ENCODE peak calls at places on chromosomes 13 and 19, in ten cellular contexts. K is sigmoid colon; W is ascending aorta; H is kidney tubule cell; F is WTC11; J is CD8-positive, alpha-beta T cell; R is upper lobe of right lung; E is HT-29; I is activated T-helper 1 cell treated with anti-CD3 and anti-CD28 coated beads, Interleukin-2, amount 50 U/mL, for 16 hours; B is aorta. Y is an unnamed sample.

GRCh38 chr19:10691178-10691881 is 9.9 kb upstream of the QTRT1 start:
- DNase-seq in K (no peak), W (no peak), H (no peak), F (no peak), J (no peak), R (no peak), E (no peak), I (no peak), B (no peak), Y (no peak)

GRCh38 chr13:109629737-109630136 is 156.6 kb downstream of the IRS2 start:
- DNase-seq in K (no peak), W (no peak), H (no peak), F (no peak), J (no peak), R (no peak), E (no peak), I (no peak), B (no peak), Y (no peak)

GRCh38 chr13:26310003-26310402 is 56.1 kb downstream of the CDK8 start:
- DNase-seq in K (no peak), W (no peak), H (no peak), F (no peak), J (no peak), R (no peak), E (no peak), I (no peak), B (no peak), Y (no peak)

GRCh38 chr19:13153627-13154240 is 3.5 kb downstream of the IER2 start:
- DNase-seq in K (peak), W (no peak), H (no peak), F (peak), J (peak), R (no peak), E (peak), I (no peak), B (peak), Y (peak)

GRCh38 chr13:94707400-94708021 is 4.8 kb downstream of the SOX21 start:
- DNase-seq in K (no peak), W (no peak), H (no peak), F (peak), J (no peak), R (no peak), E (no peak), I (no peak), B (no peak), Y (no peak)

GRCh38 chr19:22619932-22620331 is 14.2 kb upstream of the ZNF492 start:
- DNase-seq in K (no peak), W (no peak), H (no peak), F (no peak), J (no peak), R (peak), E (no peak), I (no peak), B (no peak), Y (no peak)

GRCh38 chr13:109243311-109243951 is 543.0 kb downstream of the IRS2 start:
- DNase-seq in K (no peak), W (peak), H (peak), F (no peak), J (no peak), R (no peak), E (peak), I (no peak), B (no peak), Y (peak)

GRCh38 chr13:106507560-106508274 is 27.7 kb downstream of the EFNB2 start:
- DNase-seq in K (no peak), W (no peak), H (peak), F (no peak), J (no peak), R (no peak), E (no peak), I (no peak), B (no peak), Y (peak)

GRCh38 chr19:4639531-4640246 is 373 bp downstream of the TNFAIP8L1 start:
- DNase-seq in K (peak), W (no peak), H (no peak), F (no peak), J (no peak), R (peak), E (no peak), I (no peak), B (no peak), Y (peak)